ENCODE peak calls at places on chromosome 5, in nine cellular contexts. V is upper lobe of right lung; B is stimulated activated CD8-positive, alpha-beta memory T cell treated with anti-CD3 and anti-CD28 coated beads, Interleukin-12 subunit alpha, Interleukin-12 subunit beta, amount 100 ng/mL, for 4 hours; A is activated T-cell treated with anti-CD3 and anti-CD28 coated beads for 24 hours; I is effector memory CD8-positive, alpha-beta T cell; W is iris pigment epithelial cell; F is NCI-H1092; S is esophagus squamous epithelium; L is HEK293T. D is an unnamed sample.
A peak's percentile ranks its signal among the peaks of the same experiment; 100 is the strongest.

GRCh38 chr5:90570034-90570433 is 11.4 kb downstream of the ADGRV1 start:
- DNase-seq in L (no peak), B (no peak), S (no peak), A (no peak), I (no peak), V (no peak), F (no peak), W (no peak), D (no peak)

GRCh38 chr5:65190328-65191053 is 291.2 kb downstream of the ADAMTS6 start:
- DNase-seq in S (no peak), A (peak; percentile 12), F (no peak), B (no peak), I (no peak), V (no peak), W (peak; percentile 99), L (no peak), D (no peak)

GRCh38 chr5:84301535-84301934 is 83.1 kb downstream of the EDIL3 start:
- DNase-seq in B (no peak), I (no peak), A (no peak), L (no peak), W (peak; percentile 57), S (no peak), V (no peak), F (no peak), D (no peak)

GRCh38 chr5:73278693-73279092 is 105.7 kb downstream of the TMEM174 start:
- DNase-seq in A (no peak), F (no peak), L (no peak), S (no peak), W (no peak), B (no peak), I (no peak), V (no peak), D (no peak)

GRCh38 chr5:153084476-153084875 is 406.0 kb upstream of the GRIA1 start:
- DNase-seq in A (no peak), I (no peak), V (no peak), B (no peak), L (no peak), W (no peak), F (no peak), S (no peak), D (no peak)

GRCh38 chr5:177474845-177475562 is 1.6 kb upstream of the DBN1 start:
- DNase-seq in W (no peak), S (no peak), F (no peak), V (no peak), B (no peak), L (no peak), A (no peak), I (no peak), D (no peak)

GRCh38 chr5:1037671-1038416 is 29.2 kb downstream of the NKD2 start:
- DNase-seq in W (no peak), I (no peak), S (no peak), A (no peak), F (no peak), B (no peak), L (no peak), V (no peak), D (peak; percentile 63)

GRCh38 chr5:140821375-140822280 is at the start of gene PCDHA5:
- DNase-seq in F (no peak), I (no peak), S (no peak), B (no peak), V (no peak), A (no peak), W (peak; percentile 7), L (peak; percentile 42), D (peak; percentile 54)

GRCh38 chr5:61055434-61056006 is 106.7 kb downstream of the SMIM15 start:
- DNase-seq in S (no peak), I (peak; percentile 4), L (peak; percentile 35), B (no peak), A (no peak), F (peak; percentile 2), W (peak; percentile 68), V (no peak), D (no peak)

GRCh38 chr5:132059043-132059695 is 1.3 kb upstream of the IL3 start:
- DNase-seq in W (no peak), F (no peak), L (no peak), V (peak; percentile 53), A (no peak), I (no peak), B (no peak), S (no peak), D (no peak)

GRCh38 chr5:3382151-3382550 is 213.5 kb upstream of the IRX1 start:
- DNase-seq in B (no peak), F (no peak), W (no peak), V (no peak), S (no peak), I (no peak), L (no peak), A (no peak), D (no peak)

GRCh38 chr5:73280386-73280785 is 107.4 kb downstream of the TMEM174 start:
- DNase-seq in F (no peak), L (no peak), S (no peak), I (no peak), W (no peak), A (no peak), B (no peak), V (no peak), D (no peak)

D was measured in Right ventricle myocardium inferior.